ENCODE peak calls at places on chromosomes 16 and 17, in seven cellular contexts. One of them, this sample, is unnamed.
A peak's percentile ranks its signal among the peaks of the same experiment; 100 is the strongest.

GRCh38 chr17:19398301-19399181 is 11.6 kb upstream of the MFAP4 start:
- DNase-seq in AG09309: no peak
- DNase-seq in AG10803: peak; percentile 29
- DNase-seq in AG04450: no peak
- DNase-seq in ascending aorta: no peak
- DNase-seq in epithelial cell of esophagus: peak; percentile 56
- DNase-seq in fibroblast of pulmonary artery: peak; percentile 86
- DNase-seq in this sample: no peak

GRCh38 chr16:84963046-84963445 is 48.3 kb downstream of the ZDHHC7 start:
- DNase-seq in AG09309: no peak
- DNase-seq in AG10803: no peak
- DNase-seq in AG04450: no peak
- DNase-seq in ascending aorta: no peak
- DNase-seq in epithelial cell of esophagus: no peak
- DNase-seq in fibroblast of pulmonary artery: no peak
- DNase-seq in this sample: no peak

GRCh38 chr16:57358527-57359095 is at the start of gene CCL22:
- DNase-seq in AG09309: no peak
- DNase-seq in AG10803: no peak
- DNase-seq in AG04450: no peak
- DNase-seq in ascending aorta: no peak
- DNase-seq in epithelial cell of esophagus: peak; percentile 68
- DNase-seq in fibroblast of pulmonary artery: no peak
- DNase-seq in this sample: peak; percentile 86

GRCh38 chr17:38329808-38330730 is 13.7 kb downstream of the GPR179 start:
- DNase-seq in AG09309: no peak
- DNase-seq in AG10803: no peak
- DNase-seq in AG04450: no peak
- DNase-seq in ascending aorta: no peak
- DNase-seq in epithelial cell of esophagus: no peak
- DNase-seq in fibroblast of pulmonary artery: no peak
- DNase-seq in this sample: no peak

GRCh38 chr17:55346658-55347057 is 75.0 kb downstream of the MMD start:
- DNase-seq in AG09309: no peak
- DNase-seq in AG10803: no peak
- DNase-seq in AG04450: no peak
- DNase-seq in ascending aorta: no peak
- DNase-seq in epithelial cell of esophagus: no peak
- DNase-seq in fibroblast of pulmonary artery: no peak
- DNase-seq in this sample: no peak

GRCh38 chr16:9256196-9256595 is 164.8 kb downstream of the HAPSTR1 start:
- DNase-seq in AG09309: no peak
- DNase-seq in AG10803: no peak
- DNase-seq in AG04450: no peak
- DNase-seq in ascending aorta: no peak
- DNase-seq in epithelial cell of esophagus: no peak
- DNase-seq in fibroblast of pulmonary artery: no peak
- DNase-seq in this sample: peak; percentile 63

GRCh38 chr16:22653876-22654275 is 143.2 kb downstream of the NPIPB5 start:
- DNase-seq in AG09309: no peak
- DNase-seq in AG10803: no peak
- DNase-seq in AG04450: no peak
- DNase-seq in ascending aorta: no peak
- DNase-seq in epithelial cell of esophagus: no peak
- DNase-seq in fibroblast of pulmonary artery: no peak
- DNase-seq in this sample: no peak

GRCh38 chr17:18315498-18316360 is 636 bp downstream of the SMCR8 start:
- DNase-seq in AG09309: no peak
- DNase-seq in AG10803: no peak
- DNase-seq in AG04450: no peak
- DNase-seq in ascending aorta: no peak
- DNase-seq in epithelial cell of esophagus: no peak
- DNase-seq in fibroblast of pulmonary artery: peak; percentile 11
- DNase-seq in this sample: no peak

GRCh38 chr17:10871914-10872313 is 34.0 kb upstream of the PIRT start:
- DNase-seq in AG09309: no peak
- DNase-seq in AG10803: no peak
- DNase-seq in AG04450: no peak
- DNase-seq in ascending aorta: no peak
- DNase-seq in epithelial cell of esophagus: no peak
- DNase-seq in fibroblast of pulmonary artery: no peak
- DNase-seq in this sample: no peak

GRCh38 chr17:33220031-33220430 is 73.1 kb downstream of the ASIC2 start:
- DNase-seq in AG09309: no peak
- DNase-seq in AG10803: peak; percentile 8
- DNase-seq in AG04450: no peak
- DNase-seq in ascending aorta: no peak
- DNase-seq in epithelial cell of esophagus: no peak
- DNase-seq in fibroblast of pulmonary artery: no peak
- DNase-seq in this sample: no peak

GRCh38 chr17:4678448-4679026 is 25.4 kb downstream of the PELP1 start:
- DNase-seq in AG09309: peak; percentile 73
- DNase-seq in AG10803: peak; percentile 82
- DNase-seq in AG04450: peak; percentile 56
- DNase-seq in ascending aorta: no peak
- DNase-seq in epithelial cell of esophagus: peak; percentile 92
- DNase-seq in fibroblast of pulmonary artery: peak; percentile 72
- DNase-seq in this sample: no peak

DNA sequence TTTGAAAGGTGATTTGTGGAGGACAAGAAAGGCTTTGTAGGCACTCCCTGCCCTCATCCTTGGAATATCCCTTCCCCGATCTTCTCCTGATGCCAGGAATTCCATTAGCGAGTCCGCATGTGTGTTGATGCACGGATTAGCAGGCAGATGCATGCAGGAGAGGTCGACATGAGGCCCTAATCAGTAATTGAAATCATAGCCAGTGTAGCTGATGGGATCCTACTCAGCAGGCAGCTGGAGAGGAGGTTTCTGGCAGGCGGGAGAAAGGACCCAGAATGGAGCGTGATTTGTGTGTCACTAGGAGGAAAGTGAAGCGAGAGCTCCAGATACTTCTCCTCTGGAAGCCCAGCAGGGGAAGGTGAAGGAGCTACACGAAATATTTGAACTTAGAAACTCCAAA is 196.3 kb upstream of the CDH11 start:
- DNase-seq in AG09309: no peak
- DNase-seq in AG10803: peak; percentile 54
- DNase-seq in AG04450: no peak
- DNase-seq in ascending aorta: no peak
- DNase-seq in epithelial cell of esophagus: no peak
- DNase-seq in fibroblast of pulmonary artery: no peak
- DNase-seq in this sample: no peak
- H3K4me3 ChIP-seq in AG09309: no peak overlapping the region
- H3K4me3 ChIP-seq in AG10803: no peak overlapping the region
- H3K4me3 ChIP-seq in AG04450: no peak overlapping the region
- H3K4me3 ChIP-seq in ascending aorta: no peak overlapping the region
- H3K4me3 ChIP-seq in epithelial cell of esophagus: no peak overlapping the region
- H3K4me3 ChIP-seq in fibroblast of pulmonary artery: no peak overlapping the region
- H3K4me3 ChIP-seq in this sample: no peak overlapping the region

GRCh38 chr16:59210955-59211541 is 476.9 kb upstream of the GOT2 start:
- DNase-seq in AG09309: no peak
- DNase-seq in AG10803: peak; percentile 64
- DNase-seq in AG04450: no peak
- DNase-seq in ascending aorta: no peak
- DNase-seq in epithelial cell of esophagus: no peak
- DNase-seq in fibroblast of pulmonary artery: peak; percentile 53
- DNase-seq in this sample: no peak
- TF ChIP-seq CTCF in AG09309: no peak
- TF ChIP-seq CTCF in AG10803: no peak
- TF ChIP-seq CTCF in AG04450: no peak
- TF ChIP-seq CTCF in ascending aorta: no peak
- TF ChIP-seq CTCF in epithelial cell of esophagus: no peak
- TF ChIP-seq CTCF in fibroblast of pulmonary artery: no peak
- TF ChIP-seq CTCF in this sample: no peak

GRCh38 chr17:81461607-81462500 is 50.7 kb downstream of the ACTG1 start:
- DNase-seq in AG09309: no peak
- DNase-seq in AG10803: no peak
- DNase-seq in AG04450: no peak
- DNase-seq in ascending aorta: no peak
- DNase-seq in epithelial cell of esophagus: no peak
- DNase-seq in fibroblast of pulmonary artery: no peak
- DNase-seq in this sample: no peak
- H3K4me3 ChIP-seq in AG09309: no peak overlapping the region
- H3K4me3 ChIP-seq in AG10803: no peak overlapping the region
- H3K4me3 ChIP-seq in AG04450: no peak overlapping the region
- H3K4me3 ChIP-seq in ascending aorta: no peak overlapping the region
- H3K4me3 ChIP-seq in epithelial cell of esophagus: no peak overlapping the region
- H3K4me3 ChIP-seq in fibroblast of pulmonary artery: no peak overlapping the region
- H3K4me3 ChIP-seq in this sample: no peak overlapping the region

DNA sequence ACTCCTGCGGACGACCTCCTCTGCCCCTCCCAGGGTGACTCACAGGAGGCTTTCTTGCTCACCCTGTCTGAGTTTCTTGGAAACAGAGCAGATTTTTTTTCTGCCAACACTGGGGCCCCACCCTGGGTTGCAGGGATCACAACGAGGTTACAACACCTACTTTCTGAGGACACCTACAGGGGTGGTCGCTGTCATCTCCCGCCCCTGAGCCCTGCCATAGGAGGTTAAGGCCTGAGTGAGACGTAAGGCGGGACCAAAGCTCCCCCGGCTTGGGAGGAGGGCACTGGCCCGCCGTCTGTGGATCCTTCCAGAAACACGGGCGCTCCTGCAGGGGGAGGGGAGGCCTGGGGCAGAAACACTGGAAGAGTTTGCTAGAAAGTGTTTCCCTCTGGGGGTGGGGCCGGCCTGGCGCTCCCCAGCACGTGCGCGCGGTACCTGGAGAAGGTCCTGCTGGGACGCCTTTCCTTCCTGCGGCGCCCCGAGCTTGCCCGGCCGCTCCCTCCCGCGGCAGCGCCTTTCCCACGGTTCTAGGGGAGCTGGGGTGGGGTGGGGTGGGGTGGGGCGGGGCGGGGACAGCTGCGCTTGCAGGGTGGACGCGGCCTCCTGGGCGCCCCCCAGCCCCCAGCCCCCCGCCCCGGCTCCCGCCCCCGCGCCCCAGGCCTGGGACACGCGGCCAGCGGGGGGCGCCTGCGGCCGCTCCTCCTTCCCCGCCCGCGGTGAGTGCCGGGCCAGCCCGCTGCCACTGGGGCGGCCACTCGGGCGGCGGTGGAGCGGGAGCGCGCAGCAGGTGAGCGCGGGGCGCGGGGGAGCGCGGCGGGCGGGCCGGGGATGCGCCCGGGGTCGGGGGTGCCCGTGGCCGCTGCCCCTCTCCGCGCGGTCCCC is 20.7 kb upstream of the ADCY7 start:
- DNase-seq in AG09309: no peak
- DNase-seq in AG10803: peak; percentile 82
- DNase-seq in AG04450: no peak
- DNase-seq in ascending aorta: no peak
- DNase-seq in epithelial cell of esophagus: peak; percentile 92
- DNase-seq in fibroblast of pulmonary artery: peak; percentile 42
- DNase-seq in this sample: peak; percentile 61
- TF ChIP-seq CTCF in AG09309: no peak
- TF ChIP-seq CTCF in AG10803: no peak
- TF ChIP-seq CTCF in AG04450: no peak
- TF ChIP-seq CTCF in ascending aorta: peak; percentile 19
- TF ChIP-seq CTCF in epithelial cell of esophagus: no peak
- TF ChIP-seq CTCF in fibroblast of pulmonary artery: no peak
- TF ChIP-seq CTCF in this sample: peak; percentile 35

GRCh38 chr16:68517606-68518161 is 21.4 kb upstream of the ZFP90 start:
- DNase-seq in AG09309: no peak
- DNase-seq in AG10803: no peak
- DNase-seq in AG04450: no peak
- DNase-seq in ascending aorta: no peak
- DNase-seq in epithelial cell of esophagus: no peak
- DNase-seq in fibroblast of pulmonary artery: no peak
- DNase-seq in this sample: no peak

GRCh38 chr16:68519225-68519745 is 19.8 kb upstream of the ZFP90 start:
- DNase-seq in AG09309: no peak
- DNase-seq in AG10803: no peak
- DNase-seq in AG04450: no peak
- DNase-seq in ascending aorta: no peak
- DNase-seq in epithelial cell of esophagus: no peak
- DNase-seq in fibroblast of pulmonary artery: no peak
- DNase-seq in this sample: no peak

GRCh38 chr16:68526143-68526781 is 12.8 kb upstream of the ZFP90 start:
- DNase-seq in AG09309: no peak
- DNase-seq in AG10803: no peak
- DNase-seq in AG04450: no peak
- DNase-seq in ascending aorta: no peak
- DNase-seq in epithelial cell of esophagus: no peak
- DNase-seq in fibroblast of pulmonary artery: no peak
- DNase-seq in this sample: no peak

GRCh38 chr16:68524069-68524820 is 14.8 kb upstream of the ZFP90 start:
- DNase-seq in AG09309: no peak
- DNase-seq in AG10803: no peak
- DNase-seq in AG04450: no peak
- DNase-seq in ascending aorta: no peak
- DNase-seq in epithelial cell of esophagus: no peak
- DNase-seq in fibroblast of pulmonary artery: no peak
- DNase-seq in this sample: no peak

GRCh38 chr16:68520649-68521086 is 18.4 kb upstream of the ZFP90 start:
- DNase-seq in AG09309: no peak
- DNase-seq in AG10803: peak; percentile 65
- DNase-seq in AG04450: peak; percentile 18
- DNase-seq in ascending aorta: peak; percentile 36
- DNase-seq in epithelial cell of esophagus: peak; percentile 83
- DNase-seq in fibroblast of pulmonary artery: peak; percentile 79
- DNase-seq in this sample: peak; percentile 90
- H3K4me3 ChIP-seq in AG09309: peak overlapping the region; percentile 39
- H3K4me3 ChIP-seq in AG10803: peak overlapping the region; percentile 33
- H3K4me3 ChIP-seq in AG04450: peak overlapping the region; percentile 46
- H3K4me3 ChIP-seq in ascending aorta: no peak overlapping the region
- H3K4me3 ChIP-seq in epithelial cell of esophagus: peak overlapping the region; percentile 22
- H3K4me3 ChIP-seq in fibroblast of pulmonary artery: peak overlapping the region; percentile 38
- H3K4me3 ChIP-seq in this sample: no peak overlapping the region

GRCh38 chr17:75614006-75614405 is 19.2 kb upstream of the SMIM5 start:
- DNase-seq in AG09309: no peak
- DNase-seq in AG10803: no peak
- DNase-seq in AG04450: no peak
- DNase-seq in ascending aorta: no peak
- DNase-seq in epithelial cell of esophagus: no peak
- DNase-seq in fibroblast of pulmonary artery: no peak
- DNase-seq in this sample: no peak
- TF ChIP-seq CTCF in AG09309: no peak
- TF ChIP-seq CTCF in AG10803: no peak
- TF ChIP-seq CTCF in AG04450: peak; percentile 1
- TF ChIP-seq CTCF in ascending aorta: no peak
- TF ChIP-seq CTCF in epithelial cell of esophagus: peak; percentile 29
- TF ChIP-seq CTCF in fibroblast of pulmonary artery: no peak
- TF ChIP-seq CTCF in this sample: peak; percentile 27

This sample was measured in GM12865.